ENCODE peak calls at places on chromosomes 12 and 14, in four cellular contexts. B, N, R and P are unnamed samples.

GRCh38 chr12:44036875-44037443 is 201.1 kb downstream of the TMEM117 start:
- DNase-seq in B (no peak), R (no peak), N (no peak), P (no peak)

GRCh38 chr12:98741615-98742265 is 96.7 kb downstream of the APAF1 start:
- DNase-seq in N (no peak), B (no peak), R (peak; percentile 19), P (no peak)

GRCh38 chr14:34711169-34711568 is 3.2 kb downstream of the CFL2 start:
- DNase-seq in R (peak; percentile 94), N (no peak), B (no peak), P (peak; percentile 33)

GRCh38 chr14:94158239-94158888 is 15.8 kb upstream of the PPP4R4 start:
- DNase-seq in N (no peak), R (no peak), B (no peak), P (no peak)

GRCh38 chr12:53179694-53180269 is 740 bp upstream of the ZNF740 start:
- DNase-seq in N (no peak), B (peak; percentile 35), R (no peak), P (no peak)

GRCh38 chr12:51450816-51451215 is 26.2 kb downstream of the SLC4A8 start:
- DNase-seq in B (no peak), R (no peak), N (no peak), P (no peak)

GRCh38 chr12:64088431-64089349 is 133.4 kb downstream of the KICS2 start:
- DNase-seq in B (peak; percentile 74), R (peak; percentile 97), N (no peak), P (no peak)

GRCh38 chr12:111438501-111438900 is 32.8 kb downstream of the SH2B3 start:
- DNase-seq in R (peak; percentile 51), N (no peak), B (no peak), P (no peak)

GRCh38 chr14:74008843-74009499 is 10.1 kb downstream of the ENTPD5 start:
- DNase-seq in B (no peak), N (no peak), R (no peak), P (no peak)

GRCh38 chr14:96056509-96057422 is 17.6 kb downstream of the C14orf132 start:
- DNase-seq in R (no peak), B (peak; percentile 15), N (no peak), P (no peak)

GRCh38 chr14:90607141-90607540 is 209.1 kb downstream of the TTC7B start:
- DNase-seq in R (no peak), B (no peak), N (no peak), P (no peak)

GRCh38 chr12:116606397-116606796 is 47.2 kb downstream of the MAP1LC3B2 start:
- DNase-seq in B (no peak), N (no peak), R (no peak), P (no peak)

GRCh38 chr12:47904647-47905312 is at the start of gene VDR:
- DNase-seq in R (peak; percentile 65), N (peak; percentile 85), B (peak; percentile 70), P (peak; percentile 88)

GRCh38 chr12:131164096-131164872 is 210.6 kb downstream of the ADGRD1 start:
- DNase-seq in B (no peak), N (no peak), R (no peak), P (no peak)

GRCh38 chr12:107356266-107356936 is 263.1 kb upstream of the CRY1 start:
- DNase-seq in B (no peak), R (peak; percentile 91), N (no peak), P (no peak)

GRCh38 chr14:76924363-76925151 is 98.3 kb downstream of the LRRC74A start:
- DNase-seq in N (no peak), B (no peak), R (no peak), P (no peak)

GRCh38 chr12:4015225-4016076 is 142.3 kb upstream of the PARP11 start:
- DNase-seq in B (no peak), N (no peak), R (no peak), P (no peak)

GRCh38 chr12:7934153-7934552 is 1.8 kb downstream of the SLC2A3 start:
- DNase-seq in N (peak; percentile 57), B (no peak), R (no peak), P (no peak)

GRCh38 chr14:70888681-70889175 is 18.5 kb upstream of the PCNX1 start:
- DNase-seq in N (no peak), B (no peak), R (peak; percentile 70), P (no peak)